ENCODE peak calls at places on chromosome 20, in four cellular contexts. V, N, S and F are unnamed samples.

GRCh38 chr20:8066662-8067061 is 47.1 kb upstream of the TMX4 start:
- DNase-seq in N (no peak), V (no peak), S (no peak), F (no peak)

GRCh38 chr20:1328680-1329330 is at the start of gene SDCBP2:
- DNase-seq in S (no peak), V (no peak), N (no peak), F (no peak)

GRCh38 chr20:1150218-1150617 is 31.8 kb downstream of the PSMF1 start:
- DNase-seq in N (no peak), V (no peak), S (no peak), F (peak)

GRCh38 chr20:36941403-36941835 is 10.1 kb downstream of the SAMHD1 start:
- DNase-seq in N (no peak), V (no peak), S (no peak), F (no peak)

GRCh38 chr20:23253524-23253923 is 97.1 kb upstream of the NXT1 start:
- DNase-seq in N (no peak), S (no peak), V (no peak), F (no peak)

GRCh38 chr20:59743767-59744485 is 139.6 kb downstream of the PHACTR3 start:
- DNase-seq in V (no peak), S (no peak), N (peak), F (peak)

GRCh38 chr20:56391596-56392281 is at the start of gene AURKA:
- DNase-seq in S (no peak), V (no peak), N (no peak), F (no peak)

GRCh38 chr20:63191400-63191799 is 24.5 kb downstream of the YTHDF1 start:
- DNase-seq in S (no peak), N (no peak), V (peak), F (peak)

GRCh38 chr20:32227316-32227715 is 19.6 kb downstream of the POFUT1 start:
- DNase-seq in V (no peak), N (no peak), S (no peak), F (no peak)

GRCh38 chr20:24630486-24631172 is 161.2 kb downstream of the SYNDIG1 start:
- DNase-seq in N (no peak), V (no peak), S (no peak), F (no peak)

GRCh38 chr20:37096415-37097039 is 730 bp upstream of the RBL1 start:
- DNase-seq in V (no peak), N (no peak), S (no peak), F (peak)

GRCh38 chr20:48722737-48723191 is 105.0 kb downstream of the PREX1 start:
- DNase-seq in V (no peak), N (no peak), S (no peak), F (no peak)

GRCh38 chr20:2820084-2820895 is 4.1 kb downstream of the TMEM239 start:
- DNase-seq in S (no peak), N (peak), V (no peak), F (no peak)

GRCh38 chr20:32628960-32629530 is 43.9 kb upstream of the NOL4L start:
- DNase-seq in S (no peak), V (no peak), N (no peak), F (no peak)

GRCh38 chr20:44689809-44690208 is 25.4 kb upstream of the CCN5 start:
- DNase-seq in V (no peak), N (no peak), S (no peak), F (no peak)

GRCh38 chr20:36950432-36951197 is 893 bp downstream of the SAMHD1 start:
- DNase-seq in V (no peak), N (peak), S (peak), F (peak)

GRCh38 chr20:25195962-25196700 is 619 bp downstream of the ENTPD6 start:
- DNase-seq in N (peak), V (peak), S (no peak), F (peak)

GRCh38 chr20:25067102-25067987 is 9.4 kb upstream of the ACSS1 start:
- DNase-seq in S (no peak), V (no peak), N (no peak), F (no peak)

GRCh38 chr20:4875578-4876067 is 125.7 kb downstream of the SLC23A2 start:
- DNase-seq in V (peak), N (peak), S (no peak), F (no peak)

GRCh38 chr20:63136296-63136695 is 79.6 kb downstream of the YTHDF1 start:
- DNase-seq in S (no peak), V (no peak), N (no peak), F (no peak)

GRCh38 chr20:40433341-40433861 is 255.6 kb downstream of the MAFB start:
- DNase-seq in S (no peak), N (no peak), V (no peak), F (no peak)

GRCh38 chr20:33119725-33120720 is 40.6 kb downstream of the BPIFB4 start:
- DNase-seq in V (no peak), S (no peak), N (no peak), F (no peak)

GRCh38 chr20:41783423-41784220 is 165.4 kb upstream of the CHD6 start:
- DNase-seq in S (no peak), V (no peak), N (no peak), F (no peak)

GRCh38 chr20:57264151-57264792 is 2.2 kb downstream of the BMP7 start:
- DNase-seq in S (no peak), V (no peak), N (no peak), F (peak)

GRCh38 chr20:35328095-35328685 is 36.0 kb upstream of the FAM83C start:
- DNase-seq in S (no peak), V (no peak), N (no peak), F (no peak)

GRCh38 chr20:49768204-49769124 is 44.2 kb upstream of the SLC9A8 start:
- DNase-seq in N (peak), V (no peak), S (no peak), F (peak)